ENCODE peak calls at places on chromosomes 3 and 15, in ten cellular contexts. P is hepatocyte, Q is kidney, K is lower lobe of right lung, V is stomach, W is PC-3, G is iPS DF 6.9, Y is mesenchymal stem cell, H is Panc1, J is psoas muscle. B is an unnamed sample. For H3K4me1, the result is how much of the 10 kb centered on the place peaks cover.

GRCh38 chr3:139378587-139378986 is 10.9 kb downstream of the COPB2 start:
- DNase-seq in G (no peak), V (no peak), W (no peak), J (no peak), K (no peak), Y (no peak), H (no peak), Q (no peak), P (no peak), B (peak)

GRCh38 chr3:67646586-67647234 is 7.7 kb downstream of the SUCLG2 start:
- DNase-seq in W (peak), Q (no peak), V (no peak), G (no peak), H (peak), K (no peak), J (no peak), P (no peak), Y (peak), B (no peak)

GRCh38 chr3:197417451-197417850 is 119.0 kb upstream of the DLG1 start:
- DNase-seq in G (no peak), H (no peak), P (no peak), K (no peak), V (no peak), Y (peak), Q (no peak), J (no peak), W (peak), B (no peak)

GRCh38 chr3:101812895-101813294 is 33.9 kb downstream of the NXPE3 start:
- DNase-seq in Q (no peak), J (no peak), P (no peak), Y (no peak), V (no peak), H (no peak), K (no peak), W (no peak), G (no peak), B (no peak)

GRCh38 chr3:11631822-11632221 is 11.9 kb downstream of the VGLL4 start:
- DNase-seq in K (no peak), Y (no peak), P (no peak), W (no peak), G (no peak), V (no peak), J (no peak), H (no peak), Q (no peak), B (peak)

GRCh38 chr3:185215873-185216586 is 37.8 kb downstream of the EHHADH start:
- DNase-seq in V (no peak), P (no peak), K (no peak), Y (peak), J (no peak), G (no peak), Q (no peak), W (peak), H (peak), B (peak)

GRCh38 chr3:34969513-34969912 is 669.8 kb upstream of the ARPP21 start:
- DNase-seq in Q (no peak), J (no peak), G (no peak), K (no peak), P (no peak), Y (no peak), V (no peak), H (no peak), W (no peak), B (no peak)

GRCh38 chr3:71012971-71013370 is 570.6 kb downstream of the FOXP1 start:
- DNase-seq in J (no peak), H (no peak), P (no peak), K (no peak), Q (no peak), W (no peak), G (no peak), V (no peak), Y (no peak), B (no peak)

GRCh38 chr15:27492021-27492621 is 521.1 kb downstream of the GABRG3 start:
- DNase-seq in J (no peak), K (no peak), G (no peak), V (no peak), Q (no peak), Y (no peak), W (no peak), H (no peak), P (no peak), B (no peak)

GRCh38 chr3:127761101-127761802 is 61.1 kb downstream of the MGLL start:
- DNase-seq in H (no peak), J (peak), P (no peak), Q (peak), K (peak), Y (no peak), W (no peak), G (no peak), V (no peak), B (no peak)

DNA sequence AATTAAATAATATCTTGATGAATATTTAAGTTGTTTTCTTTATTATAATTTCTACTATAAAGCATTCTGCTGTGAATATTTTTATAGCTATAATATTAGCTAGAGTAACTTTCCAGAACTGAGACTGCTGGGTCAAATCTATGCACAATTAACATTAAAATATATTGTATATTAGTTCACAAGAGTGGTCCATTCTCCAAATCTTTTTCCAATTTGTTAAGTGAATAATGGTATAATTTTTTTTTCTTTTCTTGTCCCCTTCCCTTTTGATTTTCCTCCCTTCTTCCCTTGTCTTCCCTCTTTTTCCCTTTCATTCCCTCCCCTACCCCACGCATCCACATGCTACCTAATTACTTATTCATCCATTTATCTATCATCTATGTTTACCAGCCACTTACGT is 977.5 kb downstream of the TUSC7 start:
- DNase-seq in H (no peak), G (no peak), Q (no peak), P (no peak), W (no peak), Y (no peak), J (no peak), V (no peak), K (no peak), B (no peak)
- H3K4me1 ChIP-seq in H (under half), G (under half), Q (under half), P (under half), W (under half), Y (under half), J (under half), V (under half), K (under half), B (under half)

DNA sequence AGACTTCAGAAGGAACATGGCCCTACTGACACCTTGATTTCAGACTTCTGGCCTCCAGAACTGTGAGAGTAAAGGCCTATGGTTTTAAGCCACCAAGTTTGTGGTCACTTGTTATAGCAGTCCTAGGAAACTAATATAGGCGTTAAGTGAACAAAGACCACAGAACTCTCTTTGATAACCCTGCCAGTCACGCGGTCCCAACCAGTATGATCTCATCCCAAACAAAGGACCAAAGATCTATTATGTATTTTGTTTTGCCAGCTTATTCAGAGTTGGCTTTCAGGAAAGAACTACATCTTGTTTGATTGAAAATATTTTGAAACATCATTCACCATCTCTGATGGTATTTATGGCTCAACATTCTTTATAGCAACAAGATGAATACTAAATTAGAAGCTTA is 294.4 kb upstream of the SLCO3A1 start:
- DNase-seq in Q (no peak), P (no peak), W (no peak), V (no peak), J (no peak), K (no peak), Y (no peak), H (no peak), G (no peak), B (no peak)
- H3K4me1 ChIP-seq in Q (under half), P (under half), W (under half), V (under half), J (under half), K (under half), Y (under half), H (under half), G (under half), B (under half)

GRCh38 chr15:31374489-31374888 is 47.9 kb downstream of the KLF13 start:
- DNase-seq in Y (no peak), G (no peak), V (no peak), H (no peak), K (no peak), Q (no peak), W (no peak), P (no peak), J (peak), B (no peak)
- H3K4me1 ChIP-seq in Y (under half), G (under half), V (under half), H (under half), K (half or more), Q (under half), W (under half), P (under half), J (under half), B (under half)

DNA sequence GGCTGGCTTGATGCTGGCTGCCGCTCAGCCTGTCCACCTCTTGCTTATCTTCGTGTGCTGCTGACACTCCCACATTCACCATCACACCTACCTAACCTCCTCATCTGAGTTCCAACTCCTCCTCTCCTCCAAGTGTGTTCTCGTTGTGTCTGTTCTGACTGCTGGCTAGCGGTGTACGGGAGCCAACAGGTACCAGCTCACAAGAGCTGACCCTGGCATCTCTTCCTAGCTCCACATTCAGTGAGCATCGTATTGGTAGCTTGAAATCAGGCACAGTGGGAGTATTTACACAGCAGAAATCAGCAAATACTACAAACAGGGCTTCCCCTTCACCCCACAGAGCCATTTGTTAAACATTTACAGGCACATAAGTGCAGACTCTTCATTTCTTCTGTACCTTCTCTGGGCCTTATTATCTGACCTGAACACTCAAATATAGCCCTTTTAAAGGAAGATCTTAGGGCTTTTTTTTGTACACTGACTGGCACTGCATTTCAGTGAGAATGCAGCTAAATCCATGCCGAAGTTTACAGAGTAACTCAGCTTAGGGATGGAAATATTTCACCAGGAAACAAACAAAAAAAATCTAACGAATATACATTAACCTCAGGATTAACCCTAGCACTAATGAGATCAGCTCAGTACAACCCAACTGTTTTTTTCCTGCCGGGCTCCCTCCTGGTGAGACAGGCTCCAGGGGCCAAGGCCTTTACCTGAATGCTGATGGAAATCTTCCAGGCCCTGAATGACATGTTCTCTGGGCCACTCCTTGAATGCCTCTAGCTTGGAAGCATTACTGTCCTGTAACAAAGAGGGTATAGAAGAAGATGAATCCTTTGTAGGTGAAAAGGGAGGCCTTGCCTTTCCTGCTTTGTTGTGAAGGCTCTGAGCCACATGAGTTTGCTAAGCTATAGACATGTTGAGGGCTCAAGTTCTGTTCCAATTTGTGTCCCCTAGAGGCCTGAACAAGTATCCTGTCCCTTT is 150.5 kb upstream of the LPP start:
- DNase-seq in Q (no peak), J (no peak), V (peak), W (peak), G (no peak), Y (no peak), K (no peak), H (no peak), P (peak), B (no peak)
- H3K4me1 ChIP-seq in Q (under half), J (under half), V (under half), W (under half), G (under half), Y (under half), K (under half), H (under half), P (under half), B (under half)

DNA sequence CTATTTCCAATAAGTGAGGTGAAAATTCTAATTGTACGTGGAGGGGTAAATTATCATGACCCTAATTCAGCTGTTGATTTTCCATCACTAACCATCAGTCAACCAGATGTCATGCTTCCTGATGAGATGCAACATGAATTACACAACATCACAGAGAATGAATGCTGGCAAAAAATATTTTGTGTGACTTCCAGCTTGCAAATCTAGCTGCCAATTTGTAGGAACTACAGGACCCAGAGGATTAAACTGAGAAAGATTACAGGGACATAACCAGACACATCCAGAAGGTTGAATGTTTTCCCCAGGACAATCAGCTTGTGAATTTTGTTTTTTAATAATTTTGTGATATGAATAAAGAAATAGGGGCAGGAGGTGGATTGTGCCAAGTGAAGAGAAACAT is 349.0 kb upstream of the ATP10A start:
- DNase-seq in H (no peak), Q (no peak), J (no peak), W (no peak), P (no peak), G (no peak), V (no peak), Y (no peak), K (no peak), B (no peak)
- H3K4me1 ChIP-seq in H (under half), Q (under half), J (under half), W (under half), P (under half), G (under half), V (under half), Y (under half), K (under half), B (under half)

DNA sequence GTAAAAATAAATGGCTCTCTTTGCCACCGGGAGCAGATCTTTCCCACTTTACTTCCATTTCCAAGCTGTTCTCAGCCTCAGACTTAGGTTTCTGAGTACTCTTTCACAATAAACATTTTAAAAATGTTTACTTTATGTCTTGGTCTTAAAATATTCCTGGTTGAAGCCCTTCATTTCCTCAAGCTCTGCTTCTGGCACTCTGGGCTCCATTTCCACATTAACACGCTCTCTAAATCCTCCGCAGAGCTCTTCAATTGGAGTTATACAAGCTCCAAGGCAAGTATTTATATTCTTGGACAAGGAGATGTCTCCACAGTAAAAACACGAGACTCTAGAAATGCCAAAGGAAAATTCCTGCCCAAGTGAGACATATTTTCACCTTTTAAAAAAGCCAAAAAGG is 169.3 kb downstream of the GREM1 start:
- DNase-seq in V (no peak), P (peak), Y (peak), K (no peak), G (no peak), Q (no peak), J (no peak), W (no peak), H (no peak), B (no peak)
- H3K4me1 ChIP-seq in V (under half), P (under half), Y (under half), K (under half), G (under half), Q (under half), J (under half), W (under half), H (under half), B (under half)

GRCh38 chr15:58471341-58471740 is 39.5 kb downstream of the LIPC start:
- DNase-seq in P (no peak), G (no peak), H (no peak), K (no peak), Q (no peak), W (no peak), J (no peak), Y (peak), V (no peak), B (peak)
- H3K4me1 ChIP-seq in P (under half), G (under half), H (under half), K (under half), Q (under half), W (under half), J (under half), Y (under half), V (under half), B (half or more)